ENCODE peak calls at places on chromosomes 5 and 9, in four cellular contexts. G is iris pigment epithelial cell; K is WTC11; U is activated CD4-positive, alpha-beta T cell treated with anti-CD3 and anti-CD28 coated beads for 48 hours. S is an unnamed sample.

GRCh38 chr5:8340739-8341344 is 471.9 kb downstream of the MTRR start:
- DNase-seq in G (peak; percentile 14), K (no peak), U (no peak), S (peak; percentile 9)

GRCh38 chr5:143390941-143391340 is 12.5 kb downstream of the NR3C1 start:
- DNase-seq in G (no peak), K (no peak), U (no peak), S (no peak)

GRCh38 chr9:136568288-136569081 is 22.6 kb upstream of the NOTCH1 start:
- DNase-seq in G (no peak), K (no peak), U (no peak), S (no peak)

GRCh38 chr9:10396641-10397040 is 216.2 kb downstream of the PTPRD start:
- DNase-seq in G (no peak), K (no peak), U (no peak), S (no peak)

GRCh38 chr9:95505676-95506437 is 10.9 kb downstream of the PTCH1 start:
- DNase-seq in G (peak; percentile 59), K (peak; percentile 66), U (peak; percentile 39), S (peak; percentile 51)

GRCh38 chr5:150763023-150763793 is 4.4 kb upstream of the DCTN4 start:
- DNase-seq in G (peak; percentile 98), K (no peak), U (no peak), S (peak; percentile 98)

GRCh38 chr5:88883566-88884434 is 816 bp upstream of the MEF2C start:
- DNase-seq in G (peak; percentile 77), K (peak; percentile 66), U (peak; percentile 26), S (peak; percentile 51)

GRCh38 chr9:97866300-97866699 is 13.3 kb downstream of the FOXE1 start:
- DNase-seq in G (no peak), K (no peak), U (no peak), S (no peak)

GRCh38 chr5:168308976-168309598 is 17.6 kb downstream of the WWC1 start:
- DNase-seq in G (no peak), K (no peak), U (no peak), S (no peak)

GRCh38 chr5:162289489-162289888 is 221.9 kb downstream of the GABRG2 start:
- DNase-seq in G (no peak), K (no peak), U (no peak), S (no peak)

GRCh38 chr9:84187090-84187489 is 153.5 kb downstream of the SLC28A3 start:
- DNase-seq in G (no peak), K (no peak), U (no peak), S (no peak)

GRCh38 chr5:76604838-76605237 is 18.4 kb downstream of the F2RL2 start:
- DNase-seq in G (peak; percentile 43), K (no peak), U (no peak), S (peak; percentile 36)

GRCh38 chr5:35626108-35626507 is 8.4 kb downstream of the SPEF2 start:
- DNase-seq in G (peak; percentile 2), K (no peak), U (no peak), S (no peak)

GRCh38 chr5:173163219-173163618 is 18.9 kb downstream of the BNIP1 start:
- DNase-seq in G (peak; percentile 10), K (peak; percentile 22), U (no peak), S (no peak)

GRCh38 chr9:114223564-114224246 is 68.4 kb downstream of the COL27A1 start:
- DNase-seq in G (peak; percentile 65), K (no peak), U (no peak), S (peak; percentile 85)

GRCh38 chr9:95024097-95024671 is 293.3 kb downstream of the FANCC start:
- DNase-seq in G (peak; percentile 15), K (no peak), U (no peak), S (no peak)

GRCh38 chr5:150142800-150143724 is 12.6 kb downstream of the PDGFRB start:
- DNase-seq in G (peak; percentile 99), K (no peak), U (no peak), S (peak; percentile 90)

GRCh38 chr9:130451004-130451390 is 6.2 kb downstream of the ASS1 start:
- DNase-seq in G (no peak), K (no peak), U (no peak), S (no peak)

GRCh38 chr5:98341038-98341710 is 432.3 kb upstream of the RGMB start:
- DNase-seq in G (peak; percentile 96), K (no peak), U (no peak), S (peak; percentile 63)

GRCh38 chr9:98726735-98727134 is 18.0 kb upstream of the GABBR2 start:
- DNase-seq in G (peak; percentile 75), K (no peak), U (no peak), S (no peak)

GRCh38 chr9:135887021-135887507 is 20.3 kb downstream of the CAMSAP1 start:
- DNase-seq in G (no peak), K (no peak), U (no peak), S (no peak)

S was measured in epithelial cell of esophagus.